ENCODE peak calls at places on chromosomes 4 and X, in four cellular contexts. One of them, this sample, is unnamed.

GRCh38 chr4:54082168-54082567 is 17.8 kb upstream of the CHIC2 start:
- DNase-seq in GM12878: no peak
- DNase-seq in IMR-90: peak; percentile 100
- DNase-seq in K562: no peak
- DNase-seq in this sample: peak; percentile 66

GRCh38 chr4:103086565-103086964 is 10.0 kb upstream of the SLC9B2 start:
- DNase-seq in GM12878: no peak
- DNase-seq in K562: no peak
- DNase-seq in IMR-90: no peak
- DNase-seq in this sample: no peak

GRCh38 chr4:85067342-85067741 is 100.9 kb upstream of the WDFY3 start:
- DNase-seq in K562: no peak
- DNase-seq in IMR-90: no peak
- DNase-seq in GM12878: no peak
- DNase-seq in this sample: no peak

GRCh38 chr4:10599574-10599973 is 85.0 kb downstream of the CLNK start:
- DNase-seq in GM12878: no peak
- DNase-seq in K562: no peak
- DNase-seq in IMR-90: peak; percentile 41
- DNase-seq in this sample: no peak

GRCh38 chrX:97397371-97397770 is 513.7 kb downstream of the RPA4 start:
- DNase-seq in IMR-90: peak; percentile 50
- DNase-seq in GM12878: no peak
- DNase-seq in K562: peak; percentile 1
- DNase-seq in this sample: no peak

GRCh38 chr4:16573181-16573580 is 325.3 kb downstream of the LDB2 start:
- DNase-seq in K562: no peak
- DNase-seq in GM12878: no peak
- DNase-seq in IMR-90: peak; percentile 67
- DNase-seq in this sample: no peak

GRCh38 chr4:2068198-2068470 is 9.0 kb downstream of the NAT8L start:
- DNase-seq in GM12878: no peak
- DNase-seq in K562: no peak
- DNase-seq in IMR-90: no peak
- DNase-seq in this sample: no peak

GRCh38 chr4:153114771-153115321 is 89.4 kb upstream of the TRIM2 start:
- DNase-seq in GM12878: no peak
- DNase-seq in IMR-90: peak; percentile 84
- DNase-seq in K562: no peak
- DNase-seq in this sample: peak; percentile 48

GRCh38 chrX:71493111-71493613 is 39.7 kb upstream of the OGT start:
- DNase-seq in K562: no peak
- DNase-seq in IMR-90: no peak
- DNase-seq in GM12878: no peak
- DNase-seq in this sample: no peak

GRCh38 chr4:52919451-52919850 is 57.3 kb downstream of the RASL11B start:
- DNase-seq in K562: no peak
- DNase-seq in IMR-90: no peak
- DNase-seq in GM12878: no peak
- DNase-seq in this sample: no peak

GRCh38 chr4:107034982-107035710 is 967 bp downstream of the DKK2 start:
- DNase-seq in K562: no peak
- DNase-seq in IMR-90: peak; percentile 3
- DNase-seq in GM12878: no peak
- DNase-seq in this sample: no peak

DNA sequence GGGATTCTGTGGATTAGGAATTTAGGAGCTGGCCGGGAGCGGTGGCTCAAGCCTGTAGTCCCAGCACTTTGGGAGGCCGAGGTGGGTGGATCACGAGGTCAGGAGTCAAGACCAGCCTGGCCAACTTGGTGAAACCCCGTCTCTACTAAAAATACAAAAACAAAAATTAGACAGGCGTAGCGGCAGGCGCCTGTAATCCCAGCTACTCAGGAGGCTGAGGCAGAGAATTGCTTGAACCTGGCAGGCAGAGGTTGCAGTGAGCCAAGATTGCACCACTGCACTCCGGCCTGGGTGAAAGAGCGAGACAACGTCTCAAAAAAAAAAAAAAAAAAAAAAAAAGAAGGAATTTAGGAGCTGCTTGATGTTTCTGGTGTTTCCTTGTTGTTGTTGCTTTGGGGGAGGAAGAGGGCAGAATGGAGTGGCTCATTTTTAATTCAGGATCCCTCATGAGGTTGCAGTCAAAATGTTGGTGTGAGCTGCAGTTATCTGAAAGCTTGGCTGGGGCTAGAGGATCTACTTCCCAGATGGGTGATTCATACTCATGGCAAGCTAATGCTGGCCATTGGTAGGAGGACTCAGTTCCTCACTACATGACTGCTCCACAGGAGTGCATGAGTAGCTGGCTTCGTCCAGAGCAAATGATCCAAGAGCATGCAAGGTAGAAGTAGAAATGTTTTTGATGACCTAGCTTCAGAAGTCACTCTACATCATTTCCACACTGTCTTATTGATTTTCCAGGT is 26.5 kb upstream of the JADE1 start:
- DNase-seq in GM12878: no peak
- DNase-seq in K562: peak; percentile 12
- DNase-seq in IMR-90: peak; percentile 58
- DNase-seq in this sample: no peak
- TF ChIP-seq ELK1 in GM12878: no peak
- TF ChIP-seq ELK1 in K562: no peak
- TF ChIP-seq ELK1 in IMR-90: no peak
- TF ChIP-seq ELK1 in this sample: no peak

GRCh38 chrX:18676050-18676449 is 4.1 kb upstream of the RS1 start:
- DNase-seq in GM12878: no peak
- DNase-seq in K562: no peak
- DNase-seq in IMR-90: no peak
- DNase-seq in this sample: no peak

GRCh38 chrX:18674417-18674787 is 2.5 kb upstream of the RS1 start:
- DNase-seq in GM12878: no peak
- DNase-seq in IMR-90: no peak
- DNase-seq in K562: no peak
- DNase-seq in this sample: peak; percentile 30

GRCh38 chrX:18676470-18676869 is 4.6 kb upstream of the RS1 start:
- DNase-seq in GM12878: no peak
- DNase-seq in IMR-90: peak; percentile 5
- DNase-seq in K562: peak; percentile 48
- DNase-seq in this sample: peak; percentile 37

GRCh38 chrX:18677140-18677834 is 5.4 kb upstream of the RS1 start:
- DNase-seq in K562: peak; percentile 11
- DNase-seq in GM12878: no peak
- DNase-seq in IMR-90: no peak
- DNase-seq in this sample: no peak

GRCh38 chrX:18674788-18675735 is 3.2 kb upstream of the RS1 start:
- DNase-seq in IMR-90: peak; percentile 54
- DNase-seq in K562: peak; percentile 75
- DNase-seq in GM12878: peak; percentile 64
- DNase-seq in this sample: peak; percentile 62
- TF ChIP-seq POLR2A in IMR-90: no peak
- TF ChIP-seq POLR2A in K562: peak; percentile 22
- TF ChIP-seq POLR2A in GM12878: peak; percentile 70
- TF ChIP-seq POLR2A in this sample: peak; percentile 23

GRCh38 chr4:169225812-169226211 is 44.9 kb downstream of the SH3RF1 start:
- DNase-seq in GM12878: no peak
- DNase-seq in IMR-90: peak; percentile 60
- DNase-seq in K562: no peak
- DNase-seq in this sample: no peak
- TF ChIP-seq ELK1 in GM12878: no peak
- TF ChIP-seq ELK1 in IMR-90: no peak
- TF ChIP-seq ELK1 in K562: no peak
- TF ChIP-seq ELK1 in this sample: no peak

GRCh38 chr4:993111-994029 is at the start of gene SLC26A1:
- DNase-seq in GM12878: no peak
- DNase-seq in K562: peak; percentile 84
- DNase-seq in IMR-90: no peak
- DNase-seq in this sample: peak; percentile 51

GRCh38 chr4:991451-992296 is 1.5 kb downstream of the SLC26A1 start:
- DNase-seq in GM12878: no peak
- DNase-seq in IMR-90: no peak
- DNase-seq in K562: no peak
- DNase-seq in this sample: no peak

GRCh38 chr4:990746-991367 is 2.3 kb downstream of the SLC26A1 start:
- DNase-seq in GM12878: no peak
- DNase-seq in IMR-90: no peak
- DNase-seq in K562: no peak
- DNase-seq in this sample: no peak

GRCh38 chr4:989722-990471 is 3.1 kb downstream of the IDUA start:
- DNase-seq in GM12878: no peak
- DNase-seq in K562: no peak
- DNase-seq in IMR-90: no peak
- DNase-seq in this sample: no peak

DNA sequence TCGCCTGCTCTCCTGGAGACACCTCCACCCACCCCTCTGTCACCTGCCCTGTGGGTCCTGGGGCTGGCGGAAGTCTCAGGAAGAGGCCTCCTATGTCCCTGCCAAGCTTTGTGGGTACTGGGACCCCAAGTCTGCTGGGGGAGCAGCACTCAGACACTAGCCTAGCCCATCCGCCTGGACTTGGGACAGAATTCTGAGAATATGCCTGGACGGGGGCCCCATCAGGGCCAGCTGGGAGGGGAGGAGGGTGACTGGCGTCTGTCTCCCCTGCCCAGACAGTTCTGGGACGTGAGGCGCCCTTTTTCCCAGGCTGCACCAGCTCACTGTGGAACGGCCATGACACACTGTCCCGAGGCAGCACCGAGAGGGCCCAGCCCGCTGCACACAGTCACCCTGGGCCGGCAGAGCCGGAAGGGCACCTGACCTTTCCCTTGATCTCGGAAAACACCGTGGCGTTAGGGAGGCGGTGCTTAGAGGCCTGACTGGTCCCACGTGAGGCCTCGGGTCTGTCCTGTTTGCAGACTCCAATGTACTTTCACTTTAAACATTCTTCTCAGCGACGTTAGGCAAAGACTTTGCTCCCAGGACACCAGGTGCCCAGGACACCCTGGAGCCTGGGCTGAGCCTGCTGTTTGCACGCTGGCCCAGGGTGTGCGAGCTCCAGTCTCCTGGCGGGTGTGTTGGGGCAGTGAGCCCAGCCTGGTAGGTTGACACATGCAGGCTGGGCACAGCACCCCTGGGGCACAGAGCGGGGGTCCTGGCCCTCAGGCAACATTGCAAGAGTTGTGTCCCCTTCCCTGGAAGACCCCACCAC is 700 bp downstream of the SLC26A1 start:
- DNase-seq in GM12878: no peak
- DNase-seq in K562: peak; percentile 94
- DNase-seq in IMR-90: peak; percentile 30
- DNase-seq in this sample: peak; percentile 52
- TF ChIP-seq POLR2A in GM12878: no peak
- TF ChIP-seq POLR2A in K562: peak; percentile 75
- TF ChIP-seq POLR2A in IMR-90: no peak
- TF ChIP-seq POLR2A in this sample: no peak

This sample was measured in A549.